ENCODE peak calls at places on chromosomes 1 and 21, in five cellular contexts. L is thoracic aorta; V is CD8-positive, alpha-beta memory T cell; J is astrocyte of the spinal cord; R is neuronal stem cell. Y is an unnamed sample.

GRCh38 chr1:12409676-12410075 is 179.8 kb downstream of the VPS13D start:
- DNase-seq in L (no peak), V (no peak), J (peak), R (no peak), Y (no peak)

GRCh38 chr1:41479000-41479807 is 5.3 kb downstream of the EDN2 start:
- DNase-seq in L (no peak), V (no peak), J (peak), R (no peak), Y (no peak)

GRCh38 chr1:24283326-24284155 is 35.6 kb upstream of the GRHL3 start:
- DNase-seq in L (no peak), V (no peak), J (peak), R (no peak), Y (peak)

GRCh38 chr1:12507631-12508030 is 110.4 kb downstream of the DHRS3 start:
- DNase-seq in L (no peak), V (no peak), J (no peak), R (no peak), Y (no peak)

GRCh38 chr1:67945733-67946374 is 104.6 kb downstream of the DIRAS3 start:
- DNase-seq in L (no peak), V (no peak), J (peak), R (no peak), Y (no peak)

GRCh38 chr1:182337736-182338571 is 53.6 kb downstream of the GLUL start:
- DNase-seq in L (no peak), V (no peak), J (no peak), R (no peak), Y (no peak)

GRCh38 chr1:12617511-12617900 is 504 bp downstream of the DHRS3 start:
- DNase-seq in L (no peak), V (peak), J (no peak), R (no peak), Y (no peak)

GRCh38 chr1:88036345-88036999 is 647.6 kb upstream of the PKN2 start:
- DNase-seq in L (no peak), V (no peak), J (no peak), R (no peak), Y (no peak)

GRCh38 chr1:223765036-223765718 is 52.8 kb downstream of the CAPN2 start:
- DNase-seq in L (no peak), V (no peak), J (peak), R (no peak), Y (no peak)

GRCh38 chr1:235008239-235008638 is 120.4 kb downstream of the TOMM20 start:
- DNase-seq in L (no peak), V (no peak), J (no peak), R (no peak), Y (no peak)

GRCh38 chr1:203650012-203650836 is 23.6 kb downstream of the ATP2B4 start:
- DNase-seq in L (no peak), V (peak), J (peak), R (no peak), Y (peak)

GRCh38 chr1:48688102-48688760 is 88.5 kb downstream of the BEND5 start:
- DNase-seq in L (no peak), V (no peak), J (no peak), R (no peak), Y (no peak)

GRCh38 chr1:50332941-50333594 is 90.2 kb downstream of the DMRTA2 start:
- DNase-seq in L (no peak), V (peak), J (peak), R (peak), Y (no peak)

GRCh38 chr1:224116131-224116530 is 2.2 kb downstream of the FBXO28 start:
- DNase-seq in L (no peak), V (peak), J (peak), R (no peak), Y (no peak)

GRCh38 chr21:44934797-44935532 is 4.9 kb upstream of the SLX9 start:
- DNase-seq in L (no peak), V (no peak), J (no peak), R (no peak), Y (no peak)

GRCh38 chr1:3903141-3904005 is 3.3 kb upstream of the C1orf174 start:
- DNase-seq in L (no peak), V (no peak), J (peak), R (no peak), Y (peak)

DNA sequence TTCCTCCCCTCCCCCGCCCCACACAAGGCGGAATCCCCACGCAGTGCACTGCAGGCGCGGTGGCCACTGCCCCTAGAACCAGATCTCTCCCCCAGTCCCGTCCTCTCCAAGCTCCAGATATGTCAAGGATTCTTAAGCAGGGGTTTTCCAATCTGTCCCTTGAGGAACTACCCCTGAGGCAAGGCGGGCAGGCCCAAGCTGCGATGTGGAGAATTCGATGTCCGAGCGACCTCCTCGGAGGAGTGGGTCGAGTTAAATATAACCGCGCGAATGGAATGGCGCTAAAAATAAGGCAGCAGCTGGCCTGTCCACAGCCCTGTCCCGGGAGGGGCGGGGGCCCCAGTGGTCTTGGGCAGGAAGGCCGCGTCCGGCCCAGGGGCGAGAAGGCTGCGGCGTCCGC is 5.8 kb upstream of the FOXD3 start:
- DNase-seq in L (no peak), V (no peak), J (no peak), R (no peak), Y (no peak)
- H3K4me3 ChIP-seq in L (peak), V (no peak), J (no peak), R (no peak), Y (peak)

DNA sequence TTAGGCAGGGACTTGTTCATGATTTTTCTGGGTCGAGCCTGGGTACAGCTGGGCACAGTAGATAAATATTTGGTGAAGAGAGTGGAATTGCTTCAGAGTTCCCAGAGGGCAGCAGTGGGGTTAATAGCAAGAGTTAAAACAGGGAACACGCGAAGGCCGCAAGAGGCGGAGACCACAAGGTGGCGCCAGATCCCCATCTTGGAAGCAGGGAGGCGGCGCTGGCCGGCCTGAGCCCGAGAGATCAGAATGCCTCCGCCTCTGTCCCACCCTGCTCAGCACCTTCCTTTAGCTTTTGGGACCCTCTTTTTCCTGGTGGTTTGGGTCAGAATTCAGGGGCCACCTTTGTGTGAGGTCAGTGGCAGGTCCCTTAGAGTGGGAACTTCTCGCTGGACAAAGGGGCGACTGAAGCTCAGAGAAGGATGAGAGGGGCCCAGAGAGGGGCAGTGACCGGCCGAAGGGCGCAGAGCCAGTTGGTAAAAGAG is 6.5 kb upstream of the PADI2 start:
- DNase-seq in L (peak), V (peak), J (peak), R (peak), Y (peak)
- H3K4me3 ChIP-seq in L (peak), V (no peak), J (no peak), R (no peak), Y (no peak)

GRCh38 chr1:35573776-35574654 is 901 bp downstream of the TFAP2E start:
- DNase-seq in L (no peak), V (no peak), J (no peak), R (no peak), Y (no peak)

GRCh38 chr1:35573198-35573775 is at the start of gene TFAP2E:
- DNase-seq in L (no peak), V (no peak), J (peak), R (no peak), Y (no peak)

GRCh38 chr1:35570589-35571137 is 2.5 kb upstream of the TFAP2E start:
- DNase-seq in L (no peak), V (no peak), J (no peak), R (no peak), Y (no peak)

GRCh38 chr1:35571263-35571662 is 1.9 kb upstream of the TFAP2E start:
- DNase-seq in L (no peak), V (no peak), J (no peak), R (no peak), Y (no peak)

GRCh38 chr1:35572296-35572695 is 818 bp upstream of the TFAP2E start:
- DNase-seq in L (no peak), V (no peak), J (no peak), R (no peak), Y (no peak)
- H3K4me3 ChIP-seq in L (no peak), V (no peak), J (no peak), R (no peak), Y (no peak)

GRCh38 chr21:33644383-33645074 is 2.2 kb downstream of the ITSN1 start:
- DNase-seq in L (no peak), V (no peak), J (peak), R (no peak), Y (no peak)
- H3K4me3 ChIP-seq in L (peak), V (no peak), J (peak), R (peak), Y (peak)

GRCh38 chr1:117611894-117612481 is 6.1 kb downstream of the TENT5C start:
- DNase-seq in L (no peak), V (no peak), J (no peak), R (no peak), Y (no peak)
- H3K4me3 ChIP-seq in L (no peak), V (no peak), J (no peak), R (no peak), Y (no peak)

GRCh38 chr1:176341656-176342055 is 121.3 kb upstream of the PAPPA2 start:
- DNase-seq in L (no peak), V (no peak), J (no peak), R (no peak), Y (no peak)

DNA sequence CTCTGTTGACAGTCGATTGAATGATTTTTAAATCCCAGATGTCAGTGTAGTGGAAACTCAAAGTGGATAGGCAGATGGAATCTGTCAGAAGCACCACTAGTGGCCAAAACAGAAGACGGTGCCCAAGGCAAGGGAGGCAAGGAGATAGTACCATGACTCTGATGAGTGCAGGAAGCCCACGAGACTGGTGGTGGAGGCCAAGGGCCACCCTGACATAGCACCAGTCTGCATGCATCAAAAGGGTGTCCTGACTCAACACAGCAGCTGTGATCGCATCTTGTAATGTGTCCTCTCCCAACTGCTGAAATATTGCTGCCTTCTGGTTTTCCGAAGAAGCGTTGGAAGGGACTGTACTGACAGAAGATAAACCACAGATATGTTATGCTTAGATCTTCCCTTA is 124.1 kb upstream of the PAPPA2 start:
- DNase-seq in L (no peak), V (no peak), J (no peak), R (no peak), Y (no peak)
- H3K4me3 ChIP-seq in L (no peak), V (no peak), J (no peak), R (no peak), Y (no peak)

DNA sequence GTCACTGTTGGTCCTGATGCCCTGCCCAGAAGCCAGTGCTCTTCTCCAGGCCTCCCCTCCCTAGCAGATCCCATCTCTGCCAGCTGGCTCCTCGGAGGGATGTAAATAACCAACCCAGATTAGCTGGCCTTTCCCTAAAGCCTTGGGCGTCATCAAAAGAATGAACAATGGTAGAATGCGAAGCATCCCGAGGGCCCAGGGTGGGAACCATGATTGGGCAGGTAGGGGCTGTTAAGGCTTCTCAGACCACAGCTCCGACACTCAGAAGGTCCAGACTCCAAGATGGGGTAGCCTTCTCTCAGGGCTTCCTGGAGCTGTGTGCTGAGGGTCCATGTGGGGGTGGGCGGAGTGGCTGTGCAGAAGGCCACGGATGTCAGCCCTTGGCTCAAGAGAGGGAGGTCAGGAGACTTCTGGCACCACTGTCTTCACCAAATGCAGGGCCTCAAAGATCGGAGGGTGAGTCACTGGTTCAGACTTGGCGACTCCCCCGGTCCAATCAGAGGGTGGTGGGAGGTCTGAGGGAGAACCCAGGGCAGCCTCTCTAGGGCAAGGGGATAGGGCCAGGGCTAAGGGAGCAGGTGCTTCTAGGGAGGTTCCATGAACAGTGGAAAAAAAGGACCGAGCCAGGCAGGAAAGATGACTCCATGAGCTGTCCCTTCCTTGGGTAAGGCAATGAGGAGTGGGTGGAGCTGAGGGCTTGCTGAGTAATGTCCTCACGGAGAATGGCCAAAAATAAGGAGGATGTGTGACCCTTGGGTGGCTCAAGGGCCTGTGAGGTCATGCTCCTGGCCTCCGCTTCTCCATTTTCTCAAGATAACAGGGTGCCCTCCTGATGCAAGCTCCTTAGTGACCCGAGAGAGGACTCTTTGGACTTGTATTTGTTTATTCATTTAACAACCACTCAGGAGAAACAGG is 58.4 kb upstream of the EPS8L3 start:
- DNase-seq in L (no peak), V (no peak), J (peak), R (no peak), Y (no peak)
- H3K4me3 ChIP-seq in L (no peak), V (no peak), J (no peak), R (no peak), Y (no peak)

GRCh38 chr1:156857532-156857931 is 1.4 kb downstream of the INSRR start:
- DNase-seq in L (no peak), V (no peak), J (no peak), R (no peak), Y (no peak)

GRCh38 chr1:156860113-156860638 is 489 bp upstream of the NTRK1 start:
- DNase-seq in L (no peak), V (peak), J (peak), R (no peak), Y (no peak)

GRCh38 chr1:156859523-156860112 is 701 bp upstream of the INSRR start:
- DNase-seq in L (no peak), V (no peak), J (peak), R (no peak), Y (no peak)

GRCh38 chr1:156858959-156859522 is at the start of gene INSRR:
- DNase-seq in L (no peak), V (no peak), J (peak), R (no peak), Y (no peak)

DNA sequence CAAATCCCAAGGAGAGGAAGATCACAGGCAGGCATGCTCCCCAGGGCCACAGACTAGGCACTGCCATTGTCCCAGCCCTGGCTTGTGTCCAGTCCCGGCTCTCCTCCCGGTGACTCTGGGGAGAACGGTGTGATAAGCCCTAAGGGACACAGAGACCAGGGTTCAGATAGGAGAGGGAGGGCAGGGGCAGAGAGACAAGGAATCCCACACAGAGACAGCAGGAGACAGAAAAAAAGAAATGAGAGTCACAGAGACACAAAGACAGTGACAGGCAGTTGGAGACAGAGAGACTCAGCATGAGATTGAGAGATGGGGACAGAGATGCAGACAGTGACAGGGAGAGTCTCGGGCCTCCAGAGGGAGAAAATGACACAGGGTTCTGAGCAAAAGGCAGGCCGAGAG is 361 bp downstream of the INSRR start:
- DNase-seq in L (no peak), V (no peak), J (no peak), R (no peak), Y (no peak)
- H3K4me3 ChIP-seq in L (peak), V (no peak), J (no peak), R (no peak), Y (no peak)

GRCh38 chr1:162565460-162565859 is 3.9 kb downstream of the UAP1 start:
- DNase-seq in L (no peak), V (no peak), J (no peak), R (no peak), Y (no peak)

GRCh38 chr1:162568802-162569201 is 7.3 kb downstream of the UAP1 start:
- DNase-seq in L (no peak), V (no peak), J (no peak), R (no peak), Y (no peak)

GRCh38 chr1:162566870-162567269 is 5.3 kb downstream of the UAP1 start:
- DNase-seq in L (no peak), V (no peak), J (no peak), R (no peak), Y (no peak)

GRCh38 chr1:162571696-162572095 is 10.2 kb downstream of the UAP1 start:
- DNase-seq in L (no peak), V (no peak), J (no peak), R (no peak), Y (no peak)

GRCh38 chr1:162570718-162571117 is 9.2 kb downstream of the UAP1 start:
- DNase-seq in L (no peak), V (no peak), J (no peak), R (no peak), Y (no peak)
- H3K4me3 ChIP-seq in L (no peak), V (no peak), J (no peak), R (no peak), Y (no peak)

Y was measured in RWPE2.